ENCODE peak calls at places on chromosomes 3 and 15, in six cellular contexts. One of them, this sample, is unnamed.

GRCh38 chr15:31060429-31061140 is 40.9 kb downstream of the TRPM1 start:
- DNase-seq in ascending aorta: no peak
- DNase-seq in heart right ventricle: no peak
- DNase-seq in pancreas: no peak
- DNase-seq in ovary: no peak
- DNase-seq in tibial artery: no peak
- DNase-seq in this sample: no peak

GRCh38 chr3:15097889-15098288 is 1.1 kb downstream of the RBSN start:
- DNase-seq in pancreas: no peak
- DNase-seq in tibial artery: no peak
- DNase-seq in ovary: no peak
- DNase-seq in heart right ventricle: no peak
- DNase-seq in ascending aorta: no peak
- DNase-seq in this sample: no peak

GRCh38 chr3:9808345-9809037 is 1.6 kb upstream of the TTLL3 start:
- DNase-seq in ovary: no peak
- DNase-seq in tibial artery: no peak
- DNase-seq in ascending aorta: no peak
- DNase-seq in heart right ventricle: no peak
- DNase-seq in pancreas: no peak
- DNase-seq in this sample: no peak

GRCh38 chr15:49060710-49061483 is 14.7 kb upstream of the SECISBP2L start:
- DNase-seq in heart right ventricle: no peak
- DNase-seq in ascending aorta: no peak
- DNase-seq in pancreas: no peak
- DNase-seq in ovary: no peak
- DNase-seq in tibial artery: no peak
- DNase-seq in this sample: no peak

GRCh38 chr3:40024526-40024925 is 215.1 kb downstream of the MYRIP start:
- DNase-seq in ascending aorta: no peak
- DNase-seq in pancreas: no peak
- DNase-seq in heart right ventricle: no peak
- DNase-seq in tibial artery: no peak
- DNase-seq in ovary: no peak
- DNase-seq in this sample: no peak

GRCh38 chr3:132598181-132598580 is 1.1 kb downstream of the ACKR4 start:
- DNase-seq in heart right ventricle: no peak
- DNase-seq in tibial artery: no peak
- DNase-seq in pancreas: no peak
- DNase-seq in ovary: no peak
- DNase-seq in ascending aorta: no peak
- DNase-seq in this sample: no peak

GRCh38 chr15:36545451-36545992 is 33.9 kb upstream of the CDIN1 start:
- DNase-seq in tibial artery: no peak
- DNase-seq in pancreas: no peak
- DNase-seq in heart right ventricle: no peak
- DNase-seq in ascending aorta: no peak
- DNase-seq in ovary: no peak
- DNase-seq in this sample: no peak

GRCh38 chr15:69450968-69451695 is 1.5 kb upstream of the RPLP1 start:
- DNase-seq in ascending aorta: no peak
- DNase-seq in tibial artery: no peak
- DNase-seq in heart right ventricle: no peak
- DNase-seq in ovary: no peak
- DNase-seq in pancreas: no peak
- DNase-seq in this sample: no peak

GRCh38 chr3:100993309-100993708 is at the start of gene ABI3BP:
- DNase-seq in pancreas: peak; percentile 65
- DNase-seq in ascending aorta: peak; percentile 90
- DNase-seq in tibial artery: peak; percentile 91
- DNase-seq in ovary: peak; percentile 87
- DNase-seq in heart right ventricle: peak; percentile 63
- DNase-seq in this sample: no peak

GRCh38 chr3:40464339-40465110 is 7.4 kb downstream of the RPL14 start:
- DNase-seq in heart right ventricle: no peak
- DNase-seq in tibial artery: no peak
- DNase-seq in ascending aorta: no peak
- DNase-seq in pancreas: no peak
- DNase-seq in ovary: no peak
- DNase-seq in this sample: no peak

GRCh38 chr3:189355481-189356201 is 183.9 kb downstream of the TPRG1 start:
- DNase-seq in heart right ventricle: no peak
- DNase-seq in ascending aorta: no peak
- DNase-seq in pancreas: no peak
- DNase-seq in tibial artery: no peak
- DNase-seq in ovary: no peak
- DNase-seq in this sample: no peak

GRCh38 chr15:72782993-72783562 is 480 bp downstream of the ADPGK start:
- DNase-seq in tibial artery: no peak
- DNase-seq in ascending aorta: peak; percentile 80
- DNase-seq in heart right ventricle: no peak
- DNase-seq in ovary: peak; percentile 52
- DNase-seq in pancreas: no peak
- DNase-seq in this sample: no peak

GRCh38 chr15:62503451-62503850 is 338.4 kb upstream of the C2CD4B start:
- DNase-seq in ovary: peak; percentile 33
- DNase-seq in pancreas: no peak
- DNase-seq in ascending aorta: peak; percentile 73
- DNase-seq in tibial artery: no peak
- DNase-seq in heart right ventricle: no peak
- DNase-seq in this sample: no peak

GRCh38 chr15:74593122-74593521 is 22.5 kb upstream of the CLK3 start:
- DNase-seq in pancreas: no peak
- DNase-seq in heart right ventricle: no peak
- DNase-seq in ascending aorta: no peak
- DNase-seq in tibial artery: no peak
- DNase-seq in ovary: no peak
- DNase-seq in this sample: no peak

GRCh38 chr3:11653298-11654055 is 9.8 kb upstream of the VGLL4 start:
- DNase-seq in ovary: no peak
- DNase-seq in ascending aorta: no peak
- DNase-seq in heart right ventricle: no peak
- DNase-seq in pancreas: no peak
- DNase-seq in tibial artery: no peak
- DNase-seq in this sample: no peak
- TF ChIP-seq CTCF in ovary: no peak
- TF ChIP-seq CTCF in ascending aorta: no peak
- TF ChIP-seq CTCF in heart right ventricle: no peak
- TF ChIP-seq CTCF in pancreas: no peak
- TF ChIP-seq CTCF in tibial artery: no peak
- TF ChIP-seq CTCF in this sample: no peak

GRCh38 chr3:129180461-129180860 is 3.2 kb downstream of the CNBP start:
- DNase-seq in ascending aorta: no peak
- DNase-seq in heart right ventricle: no peak
- DNase-seq in tibial artery: no peak
- DNase-seq in ovary: no peak
- DNase-seq in pancreas: no peak
- DNase-seq in this sample: no peak
- H3K27ac ChIP-seq in ascending aorta: no peak overlapping the region
- H3K27ac ChIP-seq in heart right ventricle: peak overlapping the region; percentile 100
- H3K27ac ChIP-seq in tibial artery: peak overlapping the region; percentile 100
- H3K27ac ChIP-seq in ovary: no peak overlapping the region
- H3K27ac ChIP-seq in pancreas: no peak overlapping the region
- H3K27ac ChIP-seq in this sample: peak overlapping the region; percentile 99

DNA sequence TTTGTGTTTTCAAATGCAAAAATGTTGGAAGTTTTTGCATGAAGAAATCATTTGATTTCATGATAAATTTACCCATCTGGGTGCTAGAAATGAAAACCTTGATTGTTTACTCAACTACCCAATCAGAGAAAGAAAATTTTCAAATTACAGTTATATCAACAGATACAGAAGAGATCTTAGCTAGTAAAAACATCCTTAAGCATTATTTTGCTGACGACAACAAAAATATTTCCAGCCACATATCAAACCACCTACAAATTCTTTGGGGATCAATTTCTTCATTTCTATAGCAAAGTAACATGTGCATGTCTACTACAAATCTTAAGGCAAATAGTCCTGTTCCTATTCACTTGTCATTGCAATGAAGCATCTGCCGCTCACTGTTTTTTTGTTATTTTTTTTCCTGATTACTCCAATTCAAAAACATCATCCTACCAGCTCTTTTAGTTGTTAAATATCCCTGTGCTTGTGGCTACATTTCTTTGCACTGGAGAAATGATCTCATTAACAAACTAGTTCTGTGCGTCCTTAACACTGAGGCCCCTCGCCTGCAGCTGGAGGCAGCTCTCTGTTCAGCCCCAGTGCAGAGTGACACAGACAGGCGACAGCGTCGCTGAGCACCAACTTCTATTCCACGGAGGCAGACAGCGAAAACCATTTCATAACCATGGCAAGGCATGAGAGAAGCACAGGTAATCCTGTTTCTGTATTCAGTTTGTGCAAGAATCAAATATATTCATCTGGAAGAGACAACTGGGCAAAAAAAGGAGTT is 530.4 kb downstream of the ZIC1 start:
- DNase-seq in ascending aorta: no peak
- DNase-seq in heart right ventricle: no peak
- DNase-seq in ovary: no peak
- DNase-seq in tibial artery: no peak
- DNase-seq in pancreas: no peak
- DNase-seq in this sample: no peak
- H3K4me3 ChIP-seq in ascending aorta: no peak overlapping the region
- H3K4me3 ChIP-seq in heart right ventricle: no peak overlapping the region
- H3K4me3 ChIP-seq in ovary: no peak overlapping the region
- H3K4me3 ChIP-seq in tibial artery: no peak overlapping the region
- H3K4me3 ChIP-seq in pancreas: no peak overlapping the region
- H3K4me3 ChIP-seq in this sample: no peak overlapping the region

GRCh38 chr15:90886291-90886614 is 1.9 kb downstream of the FES start:
- DNase-seq in tibial artery: no peak
- DNase-seq in ovary: no peak
- DNase-seq in heart right ventricle: no peak
- DNase-seq in ascending aorta: no peak
- DNase-seq in pancreas: no peak
- DNase-seq in this sample: no peak
- TF ChIP-seq CTCF in tibial artery: no peak
- TF ChIP-seq CTCF in ovary: no peak
- TF ChIP-seq CTCF in heart right ventricle: peak; percentile 7
- TF ChIP-seq CTCF in ascending aorta: no peak
- TF ChIP-seq CTCF in pancreas: no peak
- TF ChIP-seq CTCF in this sample: no peak

DNA sequence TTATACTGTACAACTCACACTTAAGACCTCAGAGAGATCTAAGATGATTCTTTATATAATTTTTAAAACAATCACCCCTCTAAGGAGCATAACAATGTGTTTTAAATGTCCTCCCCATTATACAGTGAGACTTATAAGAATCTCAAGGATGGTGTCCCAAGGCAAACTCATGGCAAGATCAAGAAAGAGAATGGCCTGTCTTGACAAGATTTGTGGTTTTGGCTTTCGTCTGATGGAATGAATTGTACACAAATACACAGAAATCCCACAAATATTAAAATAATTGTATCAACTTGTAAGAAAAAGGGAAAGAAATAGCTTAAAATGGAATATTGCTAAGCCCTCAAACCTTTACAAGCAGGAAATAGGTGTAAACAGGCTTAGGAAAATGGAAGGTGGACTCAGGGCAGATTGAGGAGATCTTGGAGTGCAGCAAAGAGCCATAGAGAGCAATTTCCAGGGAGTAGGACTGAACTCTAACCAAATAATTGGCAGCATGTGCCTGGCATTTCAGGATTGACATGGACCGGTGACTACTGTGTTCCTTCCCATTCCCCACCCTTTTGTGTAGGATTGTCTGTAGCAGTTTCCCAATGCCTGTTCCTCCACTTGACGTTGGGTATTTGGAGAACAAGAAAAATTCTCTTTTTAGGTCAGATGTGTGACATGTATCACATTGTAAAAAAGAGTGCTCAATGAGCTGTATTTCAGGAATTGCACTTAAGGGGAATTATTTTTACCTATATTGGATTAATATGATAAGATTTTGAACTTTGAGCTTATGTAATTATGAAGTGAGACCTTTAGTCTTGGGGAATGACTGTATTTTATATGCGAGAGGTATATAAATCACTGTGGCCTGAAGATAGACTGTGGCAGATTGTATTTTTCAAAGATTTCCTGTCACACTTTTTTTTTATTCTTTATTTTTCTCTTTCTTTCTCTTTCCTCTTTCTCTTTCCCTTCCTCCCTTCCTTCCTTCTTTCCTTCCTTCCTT is 317.8 kb upstream of the SLITRK3 start:
- DNase-seq in ovary: no peak
- DNase-seq in ascending aorta: no peak
- DNase-seq in tibial artery: no peak
- DNase-seq in pancreas: no peak
- DNase-seq in heart right ventricle: no peak
- DNase-seq in this sample: no peak
- H3K27ac ChIP-seq in ovary: no peak overlapping the region
- H3K27ac ChIP-seq in ascending aorta: no peak overlapping the region
- H3K27ac ChIP-seq in tibial artery: no peak overlapping the region
- H3K27ac ChIP-seq in pancreas: no peak overlapping the region
- H3K27ac ChIP-seq in heart right ventricle: no peak overlapping the region
- H3K27ac ChIP-seq in this sample: no peak overlapping the region

DNA sequence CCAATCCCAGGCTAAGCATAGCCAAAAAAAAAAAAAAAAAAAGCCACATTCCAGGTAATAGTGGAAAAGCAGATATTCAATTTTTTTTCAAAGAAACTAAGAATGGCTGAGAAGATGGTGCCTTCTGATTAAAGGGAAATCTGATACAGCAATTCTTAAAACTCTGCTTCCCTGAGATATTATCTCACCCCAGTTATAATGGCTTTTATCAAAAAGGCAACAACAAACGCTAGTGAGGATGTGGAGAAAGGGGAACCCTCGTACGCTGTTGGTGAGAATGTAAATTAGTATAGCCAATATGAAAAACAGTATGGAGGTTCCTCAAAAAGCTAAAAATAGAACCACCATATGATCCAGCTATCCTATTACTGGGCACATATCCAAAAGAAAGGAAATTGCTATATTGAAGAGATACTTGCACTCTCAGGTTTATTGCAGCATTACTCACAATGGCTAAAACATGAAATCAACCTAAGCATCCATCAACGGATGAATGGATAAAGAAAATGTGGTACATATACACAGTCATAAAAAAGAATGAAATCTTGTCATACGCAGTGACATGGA is 65.2 kb downstream of the GOLIM4 start:
- DNase-seq in ascending aorta: no peak
- DNase-seq in pancreas: no peak
- DNase-seq in ovary: no peak
- DNase-seq in heart right ventricle: no peak
- DNase-seq in tibial artery: no peak
- DNase-seq in this sample: no peak
- H3K4me3 ChIP-seq in ascending aorta: no peak overlapping the region
- H3K4me3 ChIP-seq in pancreas: no peak overlapping the region
- H3K4me3 ChIP-seq in ovary: no peak overlapping the region
- H3K4me3 ChIP-seq in heart right ventricle: no peak overlapping the region
- H3K4me3 ChIP-seq in tibial artery: no peak overlapping the region
- H3K4me3 ChIP-seq in this sample: no peak overlapping the region

GRCh38 chr3:43539321-43539720 is 82.5 kb downstream of the ANO10 start:
- DNase-seq in heart right ventricle: no peak
- DNase-seq in pancreas: no peak
- DNase-seq in ovary: no peak
- DNase-seq in ascending aorta: no peak
- DNase-seq in tibial artery: no peak
- DNase-seq in this sample: no peak
- TF ChIP-seq CTCF in heart right ventricle: no peak
- TF ChIP-seq CTCF in pancreas: no peak
- TF ChIP-seq CTCF in ovary: no peak
- TF ChIP-seq CTCF in ascending aorta: no peak
- TF ChIP-seq CTCF in tibial artery: no peak
- TF ChIP-seq CTCF in this sample: no peak

GRCh38 chr3:125207949-125208568 is 4.5 kb downstream of the SLC12A8 start:
- DNase-seq in tibial artery: no peak
- DNase-seq in pancreas: no peak
- DNase-seq in ascending aorta: no peak
- DNase-seq in ovary: no peak
- DNase-seq in heart right ventricle: no peak
- DNase-seq in this sample: no peak
- H3K27ac ChIP-seq in tibial artery: no peak overlapping the region
- H3K27ac ChIP-seq in pancreas: no peak overlapping the region
- H3K27ac ChIP-seq in ascending aorta: no peak overlapping the region
- H3K27ac ChIP-seq in ovary: no peak overlapping the region
- H3K27ac ChIP-seq in heart right ventricle: no peak overlapping the region
- H3K27ac ChIP-seq in this sample: no peak overlapping the region

GRCh38 chr15:76343313-76343996 is 6.9 kb downstream of the ISL2 start:
- DNase-seq in ascending aorta: no peak
- DNase-seq in pancreas: no peak
- DNase-seq in ovary: no peak
- DNase-seq in heart right ventricle: no peak
- DNase-seq in tibial artery: no peak
- DNase-seq in this sample: no peak
- H3K4me3 ChIP-seq in ascending aorta: no peak overlapping the region
- H3K4me3 ChIP-seq in pancreas: no peak overlapping the region
- H3K4me3 ChIP-seq in ovary: no peak overlapping the region
- H3K4me3 ChIP-seq in heart right ventricle: peak overlapping the region; percentile 27
- H3K4me3 ChIP-seq in tibial artery: no peak overlapping the region
- H3K4me3 ChIP-seq in this sample: no peak overlapping the region